ENCODE peak calls at places on chromosomes 11 and 22, in four cellular contexts. One of them, this sample, is unnamed.

GRCh38 chr11:12859872-12860657 is 149.1 kb upstream of the RASSF10 start:
- DNase-seq in stimulated activated CD4-positive, alpha-beta T cell treated with anti-CD3 and anti-CD28 coated beads, Interleukin-12 subunit alpha, Interleukin-12 subunit beta, amount 100 ng/mL, for 24 hours: no peak
- DNase-seq in activated CD4-positive, CD25-positive, alpha-beta regulatory T cell treated with anti-CD3 and anti-CD28 coated beads, Interleukin-2, amount 50 U/mL, for 72 hours: no peak
- DNase-seq in activated gamma-delta T cell treated with anti-CD3 and anti-CD28 coated beads, Interleukin-2, amount 50 U/mL, for 16 hours: no peak
- DNase-seq in this sample: no peak

GRCh38 chr11:134999490-135000066 is 587.5 kb upstream of the B3GAT1 start:
- DNase-seq in stimulated activated CD4-positive, alpha-beta T cell treated with anti-CD3 and anti-CD28 coated beads, Interleukin-12 subunit alpha, Interleukin-12 subunit beta, amount 100 ng/mL, for 24 hours: no peak
- DNase-seq in activated CD4-positive, CD25-positive, alpha-beta regulatory T cell treated with anti-CD3 and anti-CD28 coated beads, Interleukin-2, amount 50 U/mL, for 72 hours: no peak
- DNase-seq in activated gamma-delta T cell treated with anti-CD3 and anti-CD28 coated beads, Interleukin-2, amount 50 U/mL, for 16 hours: no peak
- DNase-seq in this sample: peak

GRCh38 chr22:45826520-45826919 is 150.4 kb downstream of the WNT7B start:
- DNase-seq in activated CD4-positive, CD25-positive, alpha-beta regulatory T cell treated with anti-CD3 and anti-CD28 coated beads, Interleukin-2, amount 50 U/mL, for 72 hours: no peak
- DNase-seq in stimulated activated CD4-positive, alpha-beta T cell treated with anti-CD3 and anti-CD28 coated beads, Interleukin-12 subunit alpha, Interleukin-12 subunit beta, amount 100 ng/mL, for 24 hours: no peak
- DNase-seq in activated gamma-delta T cell treated with anti-CD3 and anti-CD28 coated beads, Interleukin-2, amount 50 U/mL, for 16 hours: no peak
- DNase-seq in this sample: no peak

GRCh38 chr11:44747339-44747738 is 20.6 kb downstream of the TSPAN18 start:
- DNase-seq in activated CD4-positive, CD25-positive, alpha-beta regulatory T cell treated with anti-CD3 and anti-CD28 coated beads, Interleukin-2, amount 50 U/mL, for 72 hours: no peak
- DNase-seq in stimulated activated CD4-positive, alpha-beta T cell treated with anti-CD3 and anti-CD28 coated beads, Interleukin-12 subunit alpha, Interleukin-12 subunit beta, amount 100 ng/mL, for 24 hours: no peak
- DNase-seq in activated gamma-delta T cell treated with anti-CD3 and anti-CD28 coated beads, Interleukin-2, amount 50 U/mL, for 16 hours: no peak
- DNase-seq in this sample: no peak

GRCh38 chr22:40597541-40598453 is 38.7 kb downstream of the MRTFA start:
- DNase-seq in activated CD4-positive, CD25-positive, alpha-beta regulatory T cell treated with anti-CD3 and anti-CD28 coated beads, Interleukin-2, amount 50 U/mL, for 72 hours: no peak
- DNase-seq in activated gamma-delta T cell treated with anti-CD3 and anti-CD28 coated beads, Interleukin-2, amount 50 U/mL, for 16 hours: no peak
- DNase-seq in stimulated activated CD4-positive, alpha-beta T cell treated with anti-CD3 and anti-CD28 coated beads, Interleukin-12 subunit alpha, Interleukin-12 subunit beta, amount 100 ng/mL, for 24 hours: no peak
- DNase-seq in this sample: no peak

GRCh38 chr11:22207162-22207561 is 14.3 kb downstream of the ANO5 start:
- DNase-seq in activated CD4-positive, CD25-positive, alpha-beta regulatory T cell treated with anti-CD3 and anti-CD28 coated beads, Interleukin-2, amount 50 U/mL, for 72 hours: no peak
- DNase-seq in stimulated activated CD4-positive, alpha-beta T cell treated with anti-CD3 and anti-CD28 coated beads, Interleukin-12 subunit alpha, Interleukin-12 subunit beta, amount 100 ng/mL, for 24 hours: no peak
- DNase-seq in activated gamma-delta T cell treated with anti-CD3 and anti-CD28 coated beads, Interleukin-2, amount 50 U/mL, for 16 hours: no peak
- DNase-seq in this sample: no peak

GRCh38 chr11:29159552-29160465 is 857.0 kb downstream of the KCNA4 start:
- DNase-seq in activated CD4-positive, CD25-positive, alpha-beta regulatory T cell treated with anti-CD3 and anti-CD28 coated beads, Interleukin-2, amount 50 U/mL, for 72 hours: no peak
- DNase-seq in stimulated activated CD4-positive, alpha-beta T cell treated with anti-CD3 and anti-CD28 coated beads, Interleukin-12 subunit alpha, Interleukin-12 subunit beta, amount 100 ng/mL, for 24 hours: no peak
- DNase-seq in activated gamma-delta T cell treated with anti-CD3 and anti-CD28 coated beads, Interleukin-2, amount 50 U/mL, for 16 hours: no peak
- DNase-seq in this sample: peak

GRCh38 chr22:19515654-19516377 is 8.4 kb downstream of the CLDN5 start:
- DNase-seq in stimulated activated CD4-positive, alpha-beta T cell treated with anti-CD3 and anti-CD28 coated beads, Interleukin-12 subunit alpha, Interleukin-12 subunit beta, amount 100 ng/mL, for 24 hours: no peak
- DNase-seq in activated CD4-positive, CD25-positive, alpha-beta regulatory T cell treated with anti-CD3 and anti-CD28 coated beads, Interleukin-2, amount 50 U/mL, for 72 hours: no peak
- DNase-seq in activated gamma-delta T cell treated with anti-CD3 and anti-CD28 coated beads, Interleukin-2, amount 50 U/mL, for 16 hours: no peak
- DNase-seq in this sample: peak

GRCh38 chr22:28769394-28770085 is 3.0 kb upstream of the CCDC117 start:
- DNase-seq in activated gamma-delta T cell treated with anti-CD3 and anti-CD28 coated beads, Interleukin-2, amount 50 U/mL, for 16 hours: no peak
- DNase-seq in activated CD4-positive, CD25-positive, alpha-beta regulatory T cell treated with anti-CD3 and anti-CD28 coated beads, Interleukin-2, amount 50 U/mL, for 72 hours: no peak
- DNase-seq in stimulated activated CD4-positive, alpha-beta T cell treated with anti-CD3 and anti-CD28 coated beads, Interleukin-12 subunit alpha, Interleukin-12 subunit beta, amount 100 ng/mL, for 24 hours: no peak
- DNase-seq in this sample: no peak

GRCh38 chr11:55172734-55173415 is 89.1 kb upstream of the TRIM48 start:
- DNase-seq in stimulated activated CD4-positive, alpha-beta T cell treated with anti-CD3 and anti-CD28 coated beads, Interleukin-12 subunit alpha, Interleukin-12 subunit beta, amount 100 ng/mL, for 24 hours: no peak
- DNase-seq in activated CD4-positive, CD25-positive, alpha-beta regulatory T cell treated with anti-CD3 and anti-CD28 coated beads, Interleukin-2, amount 50 U/mL, for 72 hours: no peak
- DNase-seq in activated gamma-delta T cell treated with anti-CD3 and anti-CD28 coated beads, Interleukin-2, amount 50 U/mL, for 16 hours: no peak
- DNase-seq in this sample: no peak

GRCh38 chr22:49324527-49325491 is 502.9 kb downstream of the BRD1 start:
- DNase-seq in activated CD4-positive, CD25-positive, alpha-beta regulatory T cell treated with anti-CD3 and anti-CD28 coated beads, Interleukin-2, amount 50 U/mL, for 72 hours: peak
- DNase-seq in activated gamma-delta T cell treated with anti-CD3 and anti-CD28 coated beads, Interleukin-2, amount 50 U/mL, for 16 hours: no peak
- DNase-seq in stimulated activated CD4-positive, alpha-beta T cell treated with anti-CD3 and anti-CD28 coated beads, Interleukin-12 subunit alpha, Interleukin-12 subunit beta, amount 100 ng/mL, for 24 hours: no peak
- DNase-seq in this sample: peak

GRCh38 chr22:24423519-24424000 is 3.8 kb upstream of the ADORA2A start:
- DNase-seq in activated CD4-positive, CD25-positive, alpha-beta regulatory T cell treated with anti-CD3 and anti-CD28 coated beads, Interleukin-2, amount 50 U/mL, for 72 hours: peak
- DNase-seq in stimulated activated CD4-positive, alpha-beta T cell treated with anti-CD3 and anti-CD28 coated beads, Interleukin-12 subunit alpha, Interleukin-12 subunit beta, amount 100 ng/mL, for 24 hours: peak
- DNase-seq in activated gamma-delta T cell treated with anti-CD3 and anti-CD28 coated beads, Interleukin-2, amount 50 U/mL, for 16 hours: peak
- DNase-seq in this sample: peak